ENCODE peak calls at places on chromosomes 3 and 15, in five cellular contexts. W is heart right ventricle, F is BJ, P is stomach, J is adrenal gland. Q is an unnamed sample.

GRCh38 chr15:69909719-69910444 is 187.8 kb downstream of the TLE3 start:
- DNase-seq in P (no peak), F (no peak), W (no peak), J (no peak), Q (no peak)

GRCh38 chr3:20080956-20081554 is 40.8 kb downstream of the KAT2B start:
- DNase-seq in P (peak; percentile 68), F (no peak), W (peak; percentile 86), J (peak; percentile 77), Q (no peak)

GRCh38 chr3:112633757-112634156 is 7.2 kb downstream of the CCDC80 start:
- DNase-seq in J (no peak), P (no peak), W (no peak), F (no peak), Q (no peak)

GRCh38 chr15:85865070-85865684 is 70.5 kb upstream of the KLHL25 start:
- DNase-seq in F (no peak), W (peak; percentile 22), J (peak; percentile 42), P (no peak), Q (no peak)

GRCh38 chr3:16476636-16477035 is 36.9 kb downstream of the RFTN1 start:
- DNase-seq in P (no peak), F (peak; percentile 56), J (no peak), W (no peak), Q (no peak)

GRCh38 chr3:125300416-125300815 is 74.7 kb downstream of the ZNF148 start:
- DNase-seq in W (no peak), J (no peak), P (no peak), F (peak; percentile 74), Q (no peak)

GRCh38 chr3:13657660-13658435 is 108.9 kb downstream of the FBLN2 start:
- DNase-seq in P (peak; percentile 49), J (peak; percentile 27), W (peak; percentile 34), F (no peak), Q (no peak)

GRCh38 chr15:69305204-69305931 is 6.7 kb downstream of the PAQR5 start:
- DNase-seq in P (no peak), F (peak; percentile 75), W (peak; percentile 29), J (peak; percentile 95), Q (peak; percentile 95)

GRCh38 chr3:60588806-60589205 is 662.4 kb downstream of the FHIT start:
- DNase-seq in F (no peak), W (no peak), J (no peak), P (no peak), Q (no peak)

GRCh38 chr3:69249001-69249400 is 126.6 kb upstream of the LMOD3 start:
- DNase-seq in W (no peak), J (no peak), P (no peak), F (no peak), Q (no peak)

GRCh38 chr15:36796161-36796560 is 216.7 kb downstream of the CDIN1 start:
- DNase-seq in F (no peak), J (no peak), P (no peak), W (no peak), Q (no peak)

GRCh38 chr3:138774529-138775253 is 60.0 kb downstream of the PIK3CB start:
- DNase-seq in W (peak; percentile 81), J (peak; percentile 80), P (peak; percentile 60), F (peak; percentile 99), Q (peak; percentile 97)

DNA sequence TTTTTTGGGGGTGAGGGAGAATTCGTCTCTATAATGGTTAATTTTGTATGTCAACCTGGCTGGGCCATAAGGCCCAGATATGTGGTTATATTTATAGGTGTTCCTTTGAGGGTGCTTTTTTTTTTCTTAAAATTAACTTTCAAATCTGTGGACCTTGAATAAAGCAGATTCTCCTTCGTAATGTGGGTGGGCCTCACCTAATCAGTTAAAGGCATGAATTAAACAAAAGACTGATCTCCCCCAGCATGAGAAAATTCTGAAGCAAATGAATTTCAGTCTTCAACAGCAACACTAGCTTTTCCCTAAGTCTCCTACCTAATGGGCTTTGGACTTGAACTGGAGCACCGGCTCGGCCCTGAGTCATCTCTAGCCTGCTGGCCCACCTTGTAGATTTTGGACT is 77.4 kb downstream of the GMNC start:
- DNase-seq in P (no peak), W (no peak), F (no peak), J (no peak), Q (no peak)
- H3K4me3 ChIP-seq in P (no peak overlapping the region), W (no peak overlapping the region), F (no peak overlapping the region), J (no peak overlapping the region), Q (no peak overlapping the region)

GRCh38 chr3:49028673-49029562 is at the start of gene IMPDH2:
- DNase-seq in P (peak; percentile 96), F (peak; percentile 75), J (peak; percentile 93), W (peak; percentile 93), Q (no peak)
- TF ChIP-seq CTCF in P (no peak), F (peak; percentile 12), J (no peak), W (peak; percentile 19), Q (no peak)

GRCh38 chr3:78580691-78581090 is 1187.1 kb downstream of the ROBO1 start:
- DNase-seq in F (peak; percentile 56), P (no peak), W (no peak), J (no peak), Q (no peak)
- H3K4me3 ChIP-seq in F (no peak overlapping the region), P (no peak overlapping the region), W (no peak overlapping the region), J (no peak overlapping the region), Q (no peak overlapping the region)

GRCh38 chr15:71107501-71107815 is 7.8 kb upstream of the THSD4 start:
- DNase-seq in J (no peak), P (no peak), F (no peak), W (no peak), Q (no peak)

GRCh38 chr15:71106802-71107500 is 8.3 kb upstream of the THSD4 start:
- DNase-seq in J (no peak), W (no peak), F (no peak), P (no peak), Q (no peak)

GRCh38 chr15:71109890-71110289 is 5.4 kb upstream of the THSD4 start:
- DNase-seq in J (peak; percentile 70), F (no peak), P (no peak), W (no peak), Q (no peak)

GRCh38 chr15:71110800-71111565 is 4.3 kb upstream of the THSD4 start:
- DNase-seq in F (no peak), J (no peak), W (no peak), P (no peak), Q (no peak)

GRCh38 chr15:71109130-71109529 is 6.1 kb upstream of the THSD4 start:
- DNase-seq in J (no peak), F (peak; percentile 51), W (no peak), P (no peak), Q (no peak)
- TF ChIP-seq CTCF in J (no peak), F (peak; percentile 49), W (no peak), P (no peak), Q (peak; percentile 30)

DNA sequence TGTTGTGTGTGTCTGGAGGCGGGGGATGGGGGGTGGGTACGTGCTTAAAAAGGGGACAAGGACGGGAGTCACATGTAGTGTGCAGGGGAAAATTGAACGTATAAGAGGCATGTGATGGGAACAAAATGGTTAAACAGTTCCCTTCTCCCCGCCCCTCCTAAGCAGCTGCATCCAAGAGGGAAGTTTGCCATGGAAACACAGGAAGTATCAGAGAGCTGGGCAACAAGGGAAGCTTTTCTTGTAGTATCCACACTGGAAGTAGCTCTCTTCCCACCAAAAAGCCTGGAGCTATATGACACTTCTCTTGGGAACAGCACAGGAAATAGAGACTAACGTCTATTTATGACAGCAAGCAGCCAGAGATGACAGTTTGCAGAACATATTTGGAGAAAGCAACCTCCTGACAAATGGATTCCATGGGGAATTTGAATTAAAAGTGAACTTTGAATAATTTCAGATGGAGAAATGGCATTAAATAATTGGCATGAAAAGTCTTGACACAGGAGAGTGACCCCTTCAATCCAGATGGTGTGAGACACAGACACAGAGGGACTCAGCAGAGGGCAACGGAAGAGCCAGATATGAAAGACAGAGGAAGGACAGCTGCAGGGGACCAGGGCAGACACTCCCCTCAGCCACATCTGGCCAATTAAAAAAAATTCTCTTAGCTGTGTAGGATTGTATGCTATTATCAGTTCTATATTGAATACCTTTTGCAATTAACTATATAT is 294.2 kb upstream of the TBL1XR1 start:
- DNase-seq in W (peak; percentile 63), J (no peak), P (no peak), F (no peak), Q (no peak)
- H3K4me3 ChIP-seq in W (no peak overlapping the region), J (no peak overlapping the region), P (no peak overlapping the region), F (no peak overlapping the region), Q (no peak overlapping the region)